ENCODE peak calls at places on chromosomes 16 and 17, in five cellular contexts. B, C, P, I and T are unnamed samples.

GRCh38 chr16:89600427-89600826 is 13.0 kb upstream of the DPEP1 start:
- DNase-seq in B (no peak), P (no peak), C (no peak), I (no peak), T (no peak)

GRCh38 chr17:65131946-65132345 is 5.2 kb upstream of the RGS9 start:
- DNase-seq in P (no peak), B (no peak), C (no peak), I (no peak), T (no peak)

GRCh38 chr16:89711601-89712475 is 8.9 kb downstream of the VPS9D1 start:
- DNase-seq in P (no peak), B (peak), C (peak), I (peak), T (peak)

GRCh38 chr17:7634384-7634783 is 4.4 kb downstream of the SHBG start:
- DNase-seq in P (peak), C (peak), I (no peak), B (no peak), T (peak)

GRCh38 chr17:63039342-63039741 is 73.3 kb downstream of the TANC2 start:
- DNase-seq in B (no peak), P (peak), C (no peak), I (no peak), T (no peak)

GRCh38 chr17:32191306-32191705 is 49.0 kb downstream of the RHOT1 start:
- DNase-seq in P (no peak), B (no peak), I (no peak), C (no peak), T (no peak)

GRCh38 chr16:79899316-79900110 is 299.0 kb upstream of the MAF start:
- DNase-seq in B (no peak), C (no peak), I (no peak), P (no peak), T (no peak)

GRCh38 chr17:21284319-21285163 is at the start of gene MAP2K3:
- DNase-seq in P (peak), B (peak), I (peak), C (peak), T (peak)

GRCh38 chr17:81840826-81841778 is 6.3 kb upstream of the PPP1R27 start:
- DNase-seq in P (no peak), B (no peak), I (no peak), C (peak), T (no peak)

GRCh38 chr17:60729854-60730253 is 52.2 kb downstream of the BCAS3 start:
- DNase-seq in I (no peak), C (no peak), P (no peak), B (no peak), T (no peak)

GRCh38 chr16:59597269-59597668 is 863.2 kb upstream of the GOT2 start:
- DNase-seq in P (no peak), I (no peak), C (no peak), B (no peak), T (no peak)

GRCh38 chr17:79034931-79035485 is 11.0 kb downstream of the C1QTNF1 start:
- DNase-seq in P (no peak), I (no peak), B (no peak), C (no peak), T (no peak)

GRCh38 chr16:21599994-21600773 is 807 bp downstream of the METTL9 start:
- DNase-seq in B (peak), P (no peak), C (peak), I (peak), T (peak)